ENCODE peak calls at places on chromosomes 7 and 10, in five cellular contexts. One of them, this sample, is unnamed.

GRCh38 chr7:6453737-6454136 is 6.0 kb upstream of the DAGLB start:
- DNase-seq in right cardiac atrium: no peak
- DNase-seq in NCI-H1930: no peak
- DNase-seq in AG09309: peak
- DNase-seq in activated CD4-positive, alpha-beta T cell treated with anti-CD3 and anti-CD28 coated beads for 1 hour: no peak
- DNase-seq in this sample: no peak

GRCh38 chr7:99794585-99795502 is 10.9 kb upstream of the CYP3A4 start:
- DNase-seq in NCI-H1930: no peak
- DNase-seq in AG09309: no peak
- DNase-seq in right cardiac atrium: no peak
- DNase-seq in activated CD4-positive, alpha-beta T cell treated with anti-CD3 and anti-CD28 coated beads for 1 hour: no peak
- DNase-seq in this sample: no peak

GRCh38 chr7:7212612-7213011 is 30.3 kb downstream of the C1GALT1 start:
- DNase-seq in NCI-H1930: no peak
- DNase-seq in right cardiac atrium: no peak
- DNase-seq in activated CD4-positive, alpha-beta T cell treated with anti-CD3 and anti-CD28 coated beads for 1 hour: no peak
- DNase-seq in AG09309: no peak
- DNase-seq in this sample: no peak

GRCh38 chr10:103637855-103638561 is 144.5 kb downstream of the NEURL1 start:
- DNase-seq in NCI-H1930: no peak
- DNase-seq in AG09309: peak
- DNase-seq in right cardiac atrium: peak
- DNase-seq in activated CD4-positive, alpha-beta T cell treated with anti-CD3 and anti-CD28 coated beads for 1 hour: no peak
- DNase-seq in this sample: no peak

GRCh38 chr10:86846088-86846487 is 89.7 kb downstream of the BMPR1A start:
- DNase-seq in right cardiac atrium: no peak
- DNase-seq in AG09309: no peak
- DNase-seq in NCI-H1930: no peak
- DNase-seq in activated CD4-positive, alpha-beta T cell treated with anti-CD3 and anti-CD28 coated beads for 1 hour: no peak
- DNase-seq in this sample: no peak

GRCh38 chr7:79453266-79453557 is 255 bp downstream of the MAGI2 start:
- DNase-seq in NCI-H1930: no peak
- DNase-seq in right cardiac atrium: no peak
- DNase-seq in AG09309: no peak
- DNase-seq in activated CD4-positive, alpha-beta T cell treated with anti-CD3 and anti-CD28 coated beads for 1 hour: no peak
- DNase-seq in this sample: no peak

GRCh38 chr10:4812041-4812440 is 14.0 kb upstream of the AKR1E2 start:
- DNase-seq in right cardiac atrium: no peak
- DNase-seq in activated CD4-positive, alpha-beta T cell treated with anti-CD3 and anti-CD28 coated beads for 1 hour: no peak
- DNase-seq in NCI-H1930: no peak
- DNase-seq in AG09309: no peak
- DNase-seq in this sample: no peak

GRCh38 chr10:16945566-16945965 is 128.3 kb upstream of the RSU1 start:
- DNase-seq in AG09309: no peak
- DNase-seq in NCI-H1930: no peak
- DNase-seq in activated CD4-positive, alpha-beta T cell treated with anti-CD3 and anti-CD28 coated beads for 1 hour: no peak
- DNase-seq in right cardiac atrium: no peak
- DNase-seq in this sample: no peak

GRCh38 chr7:149255174-149255573 is 6.8 kb upstream of the ZNF783 start:
- DNase-seq in activated CD4-positive, alpha-beta T cell treated with anti-CD3 and anti-CD28 coated beads for 1 hour: no peak
- DNase-seq in AG09309: no peak
- DNase-seq in NCI-H1930: no peak
- DNase-seq in right cardiac atrium: no peak
- DNase-seq in this sample: no peak

GRCh38 chr7:24504040-24504439 is 69.2 kb upstream of the PALS2 start:
- DNase-seq in AG09309: no peak
- DNase-seq in NCI-H1930: peak
- DNase-seq in right cardiac atrium: no peak
- DNase-seq in activated CD4-positive, alpha-beta T cell treated with anti-CD3 and anti-CD28 coated beads for 1 hour: no peak
- DNase-seq in this sample: no peak

GRCh38 chr10:6995339-6995738 is 415.3 kb upstream of the PRKCQ start:
- DNase-seq in NCI-H1930: no peak
- DNase-seq in right cardiac atrium: no peak
- DNase-seq in AG09309: no peak
- DNase-seq in activated CD4-positive, alpha-beta T cell treated with anti-CD3 and anti-CD28 coated beads for 1 hour: no peak
- DNase-seq in this sample: no peak